ENCODE peak calls at places on chromosomes 12 and 14, in ten cellular contexts. T is astrocyte of the cerebellum, G is left ventricle myocardium inferior, Q is breast epithelium, X is WERI-Rb-1, P is psoas muscle, F is neural progenitor cell, R is choroid plexus epithelial cell, A is GM10248, E is OCI-LY7. D is an unnamed sample.

GRCh38 chr12:14314801-14315200 is 50.7 kb upstream of the ATF7IP start:
- DNase-seq in E (peak; percentile 74), R (no peak), X (no peak), G (no peak), T (no peak), P (no peak), F (no peak), Q (no peak), A (no peak), D (no peak)

GRCh38 chr14:93045965-93046695 is 69.6 kb downstream of the ITPK1 start:
- DNase-seq in R (peak; percentile 66), Q (no peak), T (peak; percentile 62), A (no peak), F (no peak), G (no peak), E (no peak), X (no peak), P (no peak), D (no peak)

GRCh38 chr12:113328368-113328889 is 6.5 kb downstream of the SLC8B1 start:
- DNase-seq in Q (no peak), A (no peak), G (no peak), F (no peak), R (no peak), T (no peak), X (no peak), E (no peak), P (peak; percentile 24), D (no peak)

GRCh38 chr12:3461391-3461790 is 29.6 kb upstream of the PRMT8 start:
- DNase-seq in R (no peak), P (no peak), G (no peak), T (no peak), E (no peak), X (no peak), Q (no peak), A (no peak), F (no peak), D (no peak)

GRCh38 chr12:31728289-31728916 is 418 bp downstream of the AMN1 start:
- DNase-seq in Q (no peak), T (no peak), P (peak; percentile 66), F (no peak), A (peak; percentile 46), E (peak; percentile 63), G (no peak), R (no peak), X (no peak), D (no peak)

GRCh38 chr12:123398177-123398916 is 14.4 kb downstream of the KMT5A start:
- DNase-seq in P (peak; percentile 60), G (peak; percentile 61), T (peak; percentile 72), R (peak; percentile 83), F (no peak), X (no peak), E (no peak), A (no peak), Q (no peak), D (no peak)

GRCh38 chr14:75482366-75482765 is 39.9 kb upstream of the BATF start:
- DNase-seq in Q (no peak), T (no peak), G (no peak), F (no peak), X (no peak), A (no peak), R (no peak), E (no peak), P (no peak), D (no peak)

GRCh38 chr14:103724116-103724515 is 8.5 kb downstream of the ZFYVE21 start:
- DNase-seq in P (peak; percentile 77), A (no peak), F (no peak), R (peak; percentile 51), E (no peak), T (no peak), Q (no peak), X (no peak), G (peak; percentile 75), D (no peak)

GRCh38 chr12:116319851-116320621 is 42.5 kb upstream of the MED13L start:
- DNase-seq in P (peak; percentile 83), Q (peak; percentile 82), R (peak; percentile 89), E (no peak), A (no peak), F (no peak), X (no peak), T (peak; percentile 92), G (peak; percentile 50), D (no peak)

GRCh38 chr14:71416392-71416791 is 509.1 kb downstream of the PCNX1 start:
- DNase-seq in F (no peak), P (no peak), Q (no peak), R (peak; percentile 65), E (no peak), A (no peak), G (no peak), T (no peak), X (no peak), D (no peak)

GRCh38 chr12:92064420-92064819 is 81.2 kb downstream of the BTG1 start:
- DNase-seq in F (no peak), X (no peak), E (no peak), A (no peak), G (no peak), T (no peak), Q (no peak), R (no peak), P (no peak), D (no peak)

GRCh38 chr14:91911474-91912032 is 35.9 kb downstream of the FBLN5 start:
- DNase-seq in F (peak; percentile 73), X (peak; percentile 54), P (no peak), Q (no peak), R (peak; percentile 74), T (no peak), A (peak; percentile 42), E (peak; percentile 58), G (no peak), D (no peak)

GRCh38 chr14:53444677-53445312 is 291.7 kb upstream of the DDHD1 start:
- DNase-seq in F (no peak), E (no peak), T (no peak), Q (no peak), P (no peak), X (no peak), A (no peak), G (no peak), R (no peak), D (no peak)

GRCh38 chr14:77133718-77134338 is 7.8 kb downstream of the ZDHHC22 start:
- DNase-seq in G (peak; percentile 40), P (peak; percentile 64), A (peak; percentile 83), T (peak; percentile 44), F (peak; percentile 95), R (peak; percentile 74), E (peak; percentile 62), Q (no peak), X (no peak), D (peak; percentile 84)

GRCh38 chr14:54839681-54840080 is 62.9 kb downstream of the GCH1 start:
- DNase-seq in Q (peak; percentile 76), X (no peak), F (no peak), T (no peak), R (peak; percentile 72), P (peak; percentile 68), G (no peak), A (no peak), E (no peak), D (no peak)

GRCh38 chr14:70045296-70045695 is 143.5 kb downstream of the SLC8A3 start:
- DNase-seq in Q (no peak), G (no peak), X (no peak), P (no peak), F (no peak), R (no peak), T (no peak), E (no peak), A (no peak), D (no peak)

GRCh38 chr14:64760146-64760755 is 56.0 kb downstream of the PLEKHG3 start:
- DNase-seq in R (peak; percentile 65), X (peak; percentile 76), F (peak; percentile 70), A (peak; percentile 76), G (no peak), T (no peak), E (peak; percentile 48), Q (no peak), P (peak; percentile 74), D (peak; percentile 57)

GRCh38 chr14:64701660-64702059 is 2.6 kb upstream of the PLEKHG3 start:
- DNase-seq in F (peak; percentile 70), P (no peak), A (no peak), X (no peak), G (no peak), Q (no peak), T (no peak), E (no peak), R (no peak), D (no peak)

GRCh38 chr12:18589316-18589715 is 148.5 kb downstream of the PLCZ1 start:
- DNase-seq in R (peak; percentile 39), P (no peak), F (no peak), A (no peak), E (no peak), T (no peak), Q (no peak), G (no peak), X (no peak), D (no peak)
- TF ChIP-seq CTCF in R (peak; percentile 38), P (no peak), F (peak; percentile 14), A (no peak), E (no peak), T (no peak), Q (no peak), G (no peak), X (no peak), D (no peak)

DNA sequence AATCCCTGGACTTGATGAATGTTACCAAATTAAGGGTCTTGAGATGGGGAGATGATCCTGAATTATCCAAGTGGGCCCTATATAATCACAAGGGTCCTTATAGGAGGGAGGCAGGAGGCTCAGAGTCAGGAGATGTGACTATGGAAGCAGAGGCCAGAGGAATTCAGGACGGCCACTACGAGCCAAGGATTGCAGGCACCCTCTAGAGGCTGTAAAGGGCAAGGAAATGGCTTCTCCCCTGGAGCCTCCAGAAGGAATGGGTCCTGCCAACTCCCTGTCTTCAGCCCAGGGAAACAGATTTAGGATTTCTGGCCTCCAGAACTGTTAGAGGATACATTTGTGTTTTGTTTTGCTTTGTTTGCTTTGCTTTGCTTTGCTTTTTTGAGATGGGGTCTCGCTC is 8.8 kb downstream of the BDKRB1 start:
- DNase-seq in P (no peak), X (peak; percentile 42), Q (no peak), E (no peak), R (peak; percentile 54), G (no peak), T (no peak), A (no peak), F (peak; percentile 25), D (no peak)
- TF ChIP-seq CTCF in P (no peak), X (peak; percentile 79), Q (no peak), E (peak; percentile 24), R (peak; percentile 69), G (no peak), T (peak; percentile 56), A (no peak), F (peak; percentile 44), D (peak; percentile 17)

DNA sequence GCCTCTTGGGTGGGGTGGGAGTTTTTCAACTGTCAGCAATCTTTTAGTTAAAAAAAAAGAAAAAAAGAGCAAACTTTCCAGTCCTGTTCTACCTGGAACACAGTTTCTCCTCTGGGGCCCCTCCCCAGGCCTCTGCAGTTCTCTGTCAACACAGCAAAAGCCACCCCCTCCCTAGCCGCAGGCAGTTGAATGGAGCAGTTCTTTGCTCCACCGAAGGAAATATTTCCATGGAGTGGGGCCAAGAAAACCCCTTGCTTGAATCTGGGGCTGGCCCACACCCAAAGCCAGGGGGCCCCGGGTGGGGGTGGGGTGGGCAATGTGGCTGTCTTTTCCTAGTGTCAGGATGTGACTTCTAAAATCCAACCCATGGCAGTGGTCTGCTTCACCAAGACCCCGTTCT is 5.0 kb upstream of the MEG3 start:
- DNase-seq in F (no peak), T (no peak), E (no peak), G (no peak), A (no peak), P (no peak), Q (no peak), X (no peak), R (no peak), D (no peak)
- TF ChIP-seq CTCF in F (no peak), T (no peak), E (no peak), G (no peak), A (no peak), P (no peak), Q (no peak), X (no peak), R (no peak), D (no peak)

GRCh38 chr14:21933681-21934080 is 260.1 kb upstream of the OR4E1 start:
- DNase-seq in G (no peak), X (no peak), F (no peak), E (peak; percentile 62), P (no peak), R (peak; percentile 14), Q (no peak), A (no peak), T (no peak), D (no peak)
- TF ChIP-seq CTCF in G (no peak), X (no peak), F (peak; percentile 37), E (peak; percentile 91), P (no peak), R (peak; percentile 25), Q (peak; percentile 41), A (no peak), T (peak; percentile 22), D (peak; percentile 57)

D was measured in progenitor cell of endocrine pancreas.